ENCODE peak calls at places on chromosomes 11 and 22, in ten cellular contexts. P is stimulated activated CD4-positive, alpha-beta T cell treated with anti-CD3 and anti-CD28 coated beads, Interleukin-4, amount 100 ng/mL, for 24 hours; K is activated T-helper 1 cell treated with anti-CD3 and anti-CD28 coated beads, Interleukin-12 subunit alpha, Interleukin-12 subunit beta, Interleukin-2, Interleukin-4 antibody, amounts not matched to agents 30 ng/mL and 10 ng/mL and 1 ng/mL, durations not matched to agents 14 hours and 24 hours and 36 hours; N is sciatic nerve; J is T-helper 2 cell; O is occipital lobe; H is GM04503; Q is M059J; L is mammary epithelial cell; F is HFFc6. G is an unnamed sample.

GRCh38 chr11:80668039-80668438 is 1227.2 kb upstream of the TENM4 start:
- DNase-seq in P (no peak), K (no peak), N (no peak), J (no peak), O (no peak), H (no peak), Q (no peak), L (no peak), F (no peak), G (no peak)

GRCh38 chr11:73236879-73237278 is 18.8 kb downstream of the P2RY2 start:
- DNase-seq in P (no peak), K (no peak), N (no peak), J (peak), O (no peak), H (no peak), Q (peak), L (peak), F (peak), G (no peak)

GRCh38 chr11:12478743-12479142 is 101.4 kb downstream of the PARVA start:
- DNase-seq in P (no peak), K (no peak), N (no peak), J (no peak), O (no peak), H (peak), Q (no peak), L (peak), F (peak), G (no peak)

GRCh38 chr11:66707486-66707885 is 21.5 kb downstream of the SPTBN2 start:
- DNase-seq in P (no peak), K (no peak), N (no peak), J (no peak), O (no peak), H (no peak), Q (no peak), L (no peak), F (no peak), G (no peak)

GRCh38 chr22:23241562-23242472 is 61.5 kb downstream of the BCR start:
- DNase-seq in P (no peak), K (no peak), N (no peak), J (no peak), O (no peak), H (no peak), Q (no peak), L (no peak), F (no peak), G (no peak)

GRCh38 chr11:121892131-121892681 is 223.8 kb downstream of the BLID start:
- DNase-seq in P (no peak), K (no peak), N (peak), J (no peak), O (no peak), H (peak), Q (peak), L (peak), F (peak), G (no peak)

GRCh38 chr11:65279713-65280459 is 18.1 kb downstream of the POLA2 start:
- DNase-seq in P (peak), K (peak), N (no peak), J (peak), O (no peak), H (peak), Q (peak), L (peak), F (peak), G (no peak)

GRCh38 chr11:65026810-65027209 is 429 bp upstream of the SNX15 start:
- DNase-seq in P (no peak), K (no peak), N (no peak), J (no peak), O (no peak), H (no peak), Q (no peak), L (no peak), F (peak), G (no peak)

GRCh38 chr22:25485626-25486545 is 78.6 kb upstream of the GRK3 start:
- DNase-seq in P (no peak), K (no peak), N (no peak), J (peak), O (no peak), H (no peak), Q (no peak), L (no peak), F (no peak), G (no peak)

GRCh38 chr11:107176148-107177105 is 158.2 kb upstream of the GUCY1A2 start:
- DNase-seq in P (no peak), K (no peak), N (no peak), J (no peak), O (no peak), H (no peak), Q (no peak), L (no peak), F (no peak), G (no peak)

GRCh38 chr11:27204527-27204926 is 158.5 kb downstream of the CCDC34 start:
- DNase-seq in P (no peak), K (no peak), N (no peak), J (peak), O (no peak), H (no peak), Q (no peak), L (no peak), F (no peak), G (no peak)

GRCh38 chr11:3202759-3203158 is 15.9 kb downstream of the MRGPRG start:
- DNase-seq in P (no peak), K (no peak), N (no peak), J (no peak), O (no peak), H (no peak), Q (no peak), L (no peak), F (no peak), G (no peak)